ENCODE peak calls at places on chromosomes 3 and 15, in ten cellular contexts. M is neural progenitor cell, O is skeletal muscle cell, C is psoas muscle, W is H4, Q is left ventricle myocardium superior, K is occipital lobe, H is nephron progenitor cell, P is A549, R is HTR-8/SVneo. E is an unnamed sample.

GRCh38 chr3:186931487-186932280 is 1.4 kb downstream of the ST6GAL1 start:
- DNase-seq in H (peak), K (no peak), P (no peak), Q (peak), M (peak), O (no peak), C (peak), W (peak), R (no peak), E (peak)

GRCh38 chr3:144624656-144625055 is 653.0 kb downstream of the DIPK2A start:
- DNase-seq in K (no peak), C (no peak), R (no peak), O (no peak), H (no peak), M (peak), Q (no peak), W (no peak), P (no peak), E (no peak)

GRCh38 chr3:133991209-133991608 is 38.5 kb downstream of the SLCO2A1 start:
- DNase-seq in Q (no peak), R (no peak), P (no peak), W (no peak), O (no peak), K (no peak), C (no peak), H (no peak), M (no peak), E (no peak)

GRCh38 chr3:46276497-46277099 is 34.3 kb downstream of the CCR3 start:
- DNase-seq in M (peak), K (no peak), R (no peak), H (peak), O (no peak), W (peak), C (no peak), Q (peak), P (peak), E (peak)

GRCh38 chr3:185961675-185962232 is 23.9 kb upstream of the TRA2B start:
- DNase-seq in K (no peak), H (no peak), P (no peak), C (no peak), O (no peak), W (no peak), Q (no peak), R (no peak), M (no peak), E (no peak)

GRCh38 chr3:70264122-70264780 is 48.2 kb downstream of the MDFIC2 start:
- DNase-seq in M (no peak), W (peak), H (no peak), C (no peak), R (peak), K (no peak), P (no peak), O (no peak), Q (no peak), E (no peak)

GRCh38 chr15:72155021-72155621 is 36.9 kb downstream of the SENP8 start:
- DNase-seq in H (no peak), K (peak), M (no peak), C (peak), R (peak), W (peak), Q (peak), O (no peak), P (peak), E (no peak)

GRCh38 chr15:86347245-86347644 is 267.6 kb downstream of the AGBL1 start:
- DNase-seq in H (no peak), R (no peak), Q (no peak), C (no peak), W (no peak), O (no peak), M (no peak), P (no peak), K (no peak), E (no peak)

GRCh38 chr3:168812234-168812633 is 716.5 kb upstream of the GOLIM4 start:
- DNase-seq in R (no peak), M (peak), Q (no peak), H (no peak), W (peak), C (no peak), K (no peak), O (no peak), P (no peak), E (no peak)

GRCh38 chr3:12017487-12017886 is 13.3 kb downstream of the SYN2 start:
- DNase-seq in R (no peak), K (no peak), M (no peak), P (no peak), O (no peak), H (no peak), W (no peak), Q (no peak), C (no peak), E (no peak)

GRCh38 chr3:162354343-162354742 is 857.7 kb downstream of the OTOL1 start:
- DNase-seq in M (no peak), K (no peak), H (no peak), P (no peak), O (peak), R (no peak), W (no peak), C (no peak), Q (no peak), E (no peak)

GRCh38 chr3:148513066-148513671 is 184.5 kb upstream of the AGTR1 start:
- DNase-seq in P (no peak), C (no peak), Q (no peak), O (no peak), M (no peak), W (no peak), R (no peak), H (no peak), K (no peak), E (no peak)

GRCh38 chr3:53200501-53201189 is 39.6 kb downstream of the PRKCD start:
- DNase-seq in P (no peak), K (no peak), O (no peak), H (no peak), R (no peak), M (no peak), Q (peak), C (no peak), W (no peak), E (no peak)

GRCh38 chr15:69292826-69293420 is 5.8 kb upstream of the PAQR5 start:
- DNase-seq in R (no peak), H (no peak), O (no peak), Q (no peak), K (no peak), M (no peak), P (no peak), W (no peak), C (no peak), E (no peak)

GRCh38 chr3:32381922-32382321 is 9.7 kb upstream of the CMTM7 start:
- DNase-seq in P (no peak), C (no peak), M (no peak), R (no peak), Q (no peak), H (no peak), W (no peak), O (no peak), K (no peak), E (no peak)

GRCh38 chr3:152402698-152403456 is 134.1 kb downstream of the MBNL1 start:
- DNase-seq in M (no peak), W (no peak), O (no peak), R (no peak), K (no peak), C (no peak), P (no peak), H (no peak), Q (no peak), E (no peak)

GRCh38 chr15:93070136-93070535 is 18.9 kb downstream of the RGMA start:
- DNase-seq in C (no peak), Q (no peak), H (no peak), R (no peak), K (no peak), M (no peak), W (no peak), P (no peak), O (no peak), E (no peak)

E was measured in naive thymus-derived CD4-positive, alpha-beta T cell.